ENCODE peak calls at places on chromosome 9, in seven cellular contexts. M is astrocyte of the hippocampus; G is left kidney; X is stimulated activated CD4-positive, alpha-beta T cell treated with anti-CD3 and anti-CD28 coated beads, Interleukin-2, amount 100 ng/mL, for 48 hours; K is left colon; E is foreskin fibroblast; V is RPMI7951. Q is an unnamed sample.

GRCh38 chr9:76512826-76513225 is 53.8 kb downstream of the GCNT1 start:
- DNase-seq in M (peak; percentile 61), G (no peak), X (no peak), K (no peak), E (peak; percentile 87), V (peak; percentile 55), Q (no peak)

GRCh38 chr9:71692337-71692736 is 76.0 kb downstream of the CEMIP2 start:
- DNase-seq in M (no peak), G (peak; percentile 24), X (no peak), K (no peak), E (peak; percentile 69), V (no peak), Q (no peak)

GRCh38 chr9:137717776-137718327 is 99.0 kb downstream of the EHMT1 start:
- DNase-seq in M (no peak), G (no peak), X (no peak), K (no peak), E (no peak), V (no peak), Q (no peak)

GRCh38 chr9:135605238-135605781 is 34.0 kb downstream of the GLT6D1 start:
- DNase-seq in M (peak; percentile 22), G (no peak), X (no peak), K (no peak), E (no peak), V (no peak), Q (peak; percentile 5)

GRCh38 chr9:110443878-110444245 is 106.2 kb upstream of the TXNDC8 start:
- DNase-seq in M (no peak), G (no peak), X (no peak), K (no peak), E (peak; percentile 81), V (peak; percentile 67), Q (no peak)

GRCh38 chr9:76905984-76906861 is at the start of gene PRUNE2:
- DNase-seq in M (peak; percentile 97), G (peak; percentile 98), X (peak; percentile 4), K (peak; percentile 86), E (peak; percentile 95), V (peak; percentile 49), Q (peak; percentile 47)

GRCh38 chr9:127973169-127974001 is 7.4 kb downstream of the EEIG1 start:
- DNase-seq in M (no peak), G (no peak), X (no peak), K (peak; percentile 7), E (no peak), V (no peak), Q (no peak)

GRCh38 chr9:31321256-31321655 is 1063.2 kb upstream of the ACO1 start:
- DNase-seq in M (no peak), G (no peak), X (no peak), K (no peak), E (no peak), V (no peak), Q (no peak)

GRCh38 chr9:14315754-14316573 is 2.0 kb upstream of the NFIB start:
- DNase-seq in M (peak; percentile 85), G (peak; percentile 86), X (no peak), K (peak; percentile 52), E (peak; percentile 49), V (peak; percentile 19), Q (no peak)

Q was measured in activated CD4-positive, alpha-beta memory T cell treated with anti-CD3 and anti-CD28 coated beads for 36 hours.